ENCODE peak calls at places on chromosomes 4 and X, in ten cellular contexts. O, H, V, L, B, E, Q, X, Z and N are unnamed samples.

GRCh38 chr4:22988526-22988925 is 295.8 kb downstream of the GBA3 start:
- DNase-seq in X (no peak), E (no peak), Q (peak), H (no peak), B (no peak), L (no peak), Z (no peak), V (no peak), O (no peak), N (no peak)

GRCh38 chr4:102493794-102494193 is 7.4 kb upstream of the NFKB1 start:
- DNase-seq in X (no peak), E (no peak), B (no peak), Z (no peak), O (no peak), Q (no peak), V (no peak), H (no peak), L (no peak), N (no peak)

GRCh38 chrX:46803140-46803539 is 33.7 kb upstream of the RP2 start:
- DNase-seq in H (no peak), X (peak), B (no peak), Z (no peak), V (peak), L (no peak), Q (no peak), O (peak), E (no peak), N (peak)

GRCh38 chr4:85994576-85994975 is 365.3 kb downstream of the MAPK10 start:
- DNase-seq in Q (no peak), B (no peak), L (no peak), H (no peak), Z (no peak), O (no peak), V (no peak), E (no peak), X (no peak), N (no peak)

GRCh38 chr4:36285784-36286480 is 4.5 kb downstream of the DTHD1 start:
- DNase-seq in E (peak), Q (no peak), X (no peak), L (peak), B (no peak), O (peak), Z (no peak), H (no peak), V (peak), N (no peak)

GRCh38 chr4:80014531-80014930 is 58.5 kb downstream of the ANTXR2 start:
- DNase-seq in O (no peak), L (no peak), V (no peak), X (no peak), Q (peak), H (no peak), Z (no peak), E (no peak), B (no peak), N (no peak)

GRCh38 chrX:46485897-46486296 is 59.3 kb downstream of the ZNF674 start:
- DNase-seq in E (no peak), L (no peak), H (no peak), Q (no peak), O (peak), V (no peak), B (no peak), X (no peak), Z (no peak), N (no peak)

GRCh38 chr4:56786955-56787354 is 34.5 kb downstream of the SPINK2 start:
- DNase-seq in X (no peak), Z (peak), O (no peak), V (peak), E (no peak), B (peak), H (peak), L (no peak), Q (peak), N (peak)

GRCh38 chrX:127138218-127138617 is 318.7 kb downstream of the PRR32 start:
- DNase-seq in H (no peak), V (no peak), E (no peak), Z (no peak), L (no peak), B (no peak), Q (no peak), X (no peak), O (no peak), N (no peak)

GRCh38 chr4:3401436-3402171 is 40.2 kb upstream of the HGFAC start:
- DNase-seq in B (no peak), H (no peak), X (no peak), E (no peak), L (no peak), V (no peak), Q (peak), O (no peak), Z (peak), N (peak)

GRCh38 chr4:59339631-59340030 is 1860.5 kb upstream of the ADGRL3 start:
- DNase-seq in H (no peak), B (no peak), Q (no peak), X (no peak), L (no peak), O (no peak), Z (no peak), V (no peak), E (no peak), N (no peak)

GRCh38 chr4:19850909-19851308 is 400.8 kb upstream of the SLIT2 start:
- DNase-seq in L (no peak), Z (peak), E (no peak), B (peak), O (no peak), H (no peak), X (no peak), V (peak), Q (peak), N (peak)

GRCh38 chrX:151396042-151396826 is 772 bp upstream of the VMA21 start:
- DNase-seq in E (no peak), V (peak), B (no peak), H (peak), O (peak), X (peak), Z (peak), L (peak), Q (peak), N (peak)

GRCh38 chrX:12872741-12873140 is 5.9 kb downstream of the TLR7 start:
- DNase-seq in B (no peak), E (no peak), O (no peak), Q (no peak), L (no peak), X (no peak), Z (no peak), V (no peak), H (no peak), N (no peak)

GRCh38 chr4:52102587-52102986 is 51.5 kb downstream of the SPATA18 start:
- DNase-seq in H (no peak), B (no peak), E (no peak), O (no peak), Z (no peak), Q (peak), L (no peak), V (peak), X (peak), N (no peak)

GRCh38 chr4:76977731-76978350 is 28.3 kb downstream of the SEPTIN11 start:
- DNase-seq in Q (peak), E (no peak), V (peak), L (peak), O (peak), X (no peak), H (no peak), Z (no peak), B (peak), N (no peak)

GRCh38 chr4:142291299-142291698 is 554.8 kb downstream of the INPP4B start:
- DNase-seq in X (no peak), B (no peak), Z (no peak), O (no peak), H (no peak), L (no peak), Q (no peak), V (no peak), E (no peak), N (no peak)

GRCh38 chr4:186010821-186011220 is 58.1 kb upstream of the TLR3 start:
- DNase-seq in O (no peak), X (no peak), H (no peak), E (no peak), B (no peak), V (no peak), Z (no peak), Q (no peak), L (no peak), N (no peak)

GRCh38 chr4:15779336-15779735 is 1.2 kb downstream of the CD38 start:
- DNase-seq in L (no peak), Z (peak), E (no peak), Q (peak), H (peak), B (peak), O (no peak), V (peak), X (peak), N (peak)